ENCODE peak calls at places on chromosome 11, in five cellular contexts. R is activated CD4-positive, alpha-beta T cell treated with anti-CD3 and anti-CD28 coated beads, Interleukin-2, amount 10 ng/mL, durations not matched to agents 7 days and 5 days; T is lower lobe of right lung; D is HT1080; P is activated CD8-positive, alpha-beta memory T cell treated with anti-CD3 and anti-CD28 coated beads, Interleukin-2, amount 10 ng/mL, durations not matched to agents 7 days and 5 days. Z is an unnamed sample.

GRCh38 chr11:119832536-119832935 is 103.5 kb upstream of the NECTIN1 start:
- DNase-seq in R (no peak), P (no peak), D (no peak), T (peak), Z (no peak)

GRCh38 chr11:57680552-57680874 is 12.6 kb downstream of the ZDHHC5 start:
- DNase-seq in P (no peak), R (no peak), D (peak), T (no peak), Z (no peak)

GRCh38 chr11:76738618-76739220 is 44.4 kb upstream of the TSKU start:
- DNase-seq in R (no peak), D (no peak), T (no peak), P (no peak), Z (no peak)

GRCh38 chr11:20336056-20336455 is 27.5 kb upstream of the HTATIP2 start:
- DNase-seq in R (no peak), D (no peak), P (no peak), T (no peak), Z (no peak)

GRCh38 chr11:124900464-124900863 is 2.8 kb upstream of the ROBO4 start:
- DNase-seq in R (no peak), P (no peak), D (peak), T (no peak), Z (no peak)

GRCh38 chr11:126172596-126173038 is 38.8 kb downstream of the RPUSD4 start:
- DNase-seq in R (no peak), D (no peak), T (peak), P (no peak), Z (no peak)

GRCh38 chr11:117058761-117059233 is 39.4 kb downstream of the SIK3 start:
- DNase-seq in D (peak), P (no peak), T (no peak), R (no peak), Z (no peak)

GRCh38 chr11:116613201-116613910 is 159.4 kb downstream of the BUD13 start:
- DNase-seq in P (no peak), D (no peak), R (no peak), T (no peak), Z (no peak)

GRCh38 chr11:120337133-120337895 is 1.1 kb downstream of the ARHGEF12 start:
- DNase-seq in T (no peak), R (no peak), D (peak), P (peak), Z (no peak)

GRCh38 chr11:62842171-62842717 is 2.9 kb upstream of the WDR74 start:
- DNase-seq in P (peak), T (peak), R (peak), D (no peak), Z (no peak)

GRCh38 chr11:117828641-117829368 is 4.3 kb upstream of the FXYD2 start:
- DNase-seq in T (peak), R (peak), D (peak), P (peak), Z (no peak)

GRCh38 chr11:102360681-102361080 is 13.7 kb downstream of the BIRC2 start:
- DNase-seq in R (peak), T (no peak), D (no peak), P (no peak), Z (no peak)

GRCh38 chr11:86374586-86374985 is at the start of gene CCDC81:
- DNase-seq in P (no peak), D (no peak), T (peak), R (no peak), Z (peak)